ENCODE peak calls at places on chromosomes 11 and 22, in nine cellular contexts. E, M, N, R, O, T, A, W and J are unnamed samples.

GRCh38 chr11:46560300-46561025 is 33.4 kb downstream of the AMBRA1 start:
- DNase-seq in E (no peak), M (peak; percentile 8), N (no peak), R (peak; percentile 43), O (no peak), T (no peak), A (no peak), W (no peak), J (no peak)

GRCh38 chr22:43400449-43400848 is 11.4 kb upstream of the MPPED1 start:
- DNase-seq in E (no peak), M (no peak), N (no peak), R (no peak), O (no peak), T (no peak), A (no peak), W (no peak), J (no peak)

GRCh38 chr11:94132152-94132558 is 3.5 kb downstream of the PANX1 start:
- DNase-seq in E (no peak), M (no peak), N (no peak), R (peak; percentile 95), O (no peak), T (no peak), A (no peak), W (no peak), J (no peak)

GRCh38 chr11:111063711-111064110 is 181.8 kb upstream of the POU2AF2 start:
- DNase-seq in E (no peak), M (no peak), N (no peak), R (peak; percentile 40), O (no peak), T (peak; percentile 23), A (no peak), W (no peak), J (no peak)

GRCh38 chr22:25399649-25400151 is 164.8 kb upstream of the GRK3 start:
- DNase-seq in E (no peak), M (no peak), N (no peak), R (no peak), O (no peak), T (no peak), A (no peak), W (no peak), J (peak; percentile 24)

GRCh38 chr22:19126309-19126666 is 4.1 kb upstream of the DGCR2 start:
- DNase-seq in E (no peak), M (no peak), N (no peak), R (no peak), O (no peak), T (no peak), A (no peak), W (no peak), J (no peak)

GRCh38 chr11:110968348-110969062 is 256.3 kb upstream of the ARHGAP20 start:
- DNase-seq in E (no peak), M (no peak), N (no peak), R (no peak), O (no peak), T (no peak), A (no peak), W (no peak), J (no peak)

GRCh38 chr22:49975543-49976389 is 15.2 kb downstream of the PIM3 start:
- DNase-seq in E (no peak), M (peak; percentile 3), N (no peak), R (peak; percentile 28), O (peak; percentile 46), T (peak; percentile 52), A (no peak), W (peak; percentile 59), J (no peak)

GRCh38 chr11:68038718-68039525 is at the start of gene TCIRG1:
- DNase-seq in E (no peak), M (peak; percentile 40), N (no peak), R (peak; percentile 88), O (peak; percentile 61), T (peak; percentile 78), A (peak; percentile 35), W (peak; percentile 78), J (no peak)

GRCh38 chr22:23031795-23032194 is 38.5 kb upstream of the GNAZ start:
- DNase-seq in E (no peak), M (no peak), N (no peak), R (no peak), O (no peak), T (no peak), A (no peak), W (no peak), J (no peak)

GRCh38 chr11:118953265-118953664 is 2.8 kb upstream of the UPK2 start:
- DNase-seq in E (peak; percentile 58), M (no peak), N (no peak), R (peak; percentile 36), O (peak; percentile 44), T (peak; percentile 94), A (peak; percentile 82), W (no peak), J (peak; percentile 64)

GRCh38 chr11:60891103-60891741 is 15.2 kb downstream of the PRPF19 start:
- DNase-seq in E (no peak), M (no peak), N (no peak), R (no peak), O (no peak), T (no peak), A (no peak), W (no peak), J (no peak)

GRCh38 chr11:15942936-15943335 is 413.4 kb downstream of the SOX6 start:
- DNase-seq in E (no peak), M (no peak), N (no peak), R (no peak), O (no peak), T (no peak), A (no peak), W (no peak), J (no peak)

GRCh38 chr11:20154381-20154780 is 5.9 kb downstream of the DBX1 start:
- DNase-seq in E (no peak), M (no peak), N (no peak), R (peak; percentile 46), O (no peak), T (no peak), A (no peak), W (no peak), J (no peak)

GRCh38 chr11:95904009-95904650 is 19.8 kb downstream of the MTMR2 start:
- DNase-seq in E (no peak), M (no peak), N (no peak), R (no peak), O (no peak), T (peak; percentile 59), A (no peak), W (no peak), J (no peak)

GRCh38 chr11:71080239-71081097 is 171.9 kb downstream of the SHANK2 start:
- DNase-seq in E (peak; percentile 87), M (no peak), N (peak; percentile 1), R (peak; percentile 72), O (peak; percentile 81), T (peak; percentile 92), A (peak; percentile 75), W (peak; percentile 58), J (peak; percentile 49)

GRCh38 chr11:12680246-12680939 is 6.2 kb downstream of the TEAD1 start:
- DNase-seq in E (peak; percentile 70), M (no peak), N (peak; percentile 81), R (peak; percentile 92), O (peak; percentile 80), T (peak; percentile 96), A (peak; percentile 85), W (no peak), J (peak; percentile 76)

GRCh38 chr11:78000193-78000592 is 5.7 kb upstream of the INTS4 start:
- DNase-seq in E (peak; percentile 78), M (peak; percentile 43), N (peak; percentile 28), R (peak; percentile 81), O (peak; percentile 44), T (peak; percentile 66), A (no peak), W (no peak), J (peak; percentile 70)

GRCh38 chr22:38313384-38313955 is 3.8 kb downstream of the CSNK1E start:
- DNase-seq in E (no peak), M (no peak), N (peak; percentile 70), R (peak; percentile 99), O (no peak), T (peak; percentile 39), A (no peak), W (no peak), J (no peak)

GRCh38 chr11:102577182-102577581 is 46.6 kb upstream of the MMP7 start:
- DNase-seq in E (no peak), M (no peak), N (no peak), R (peak; percentile 34), O (no peak), T (no peak), A (no peak), W (no peak), J (no peak)

GRCh38 chr11:101456812-101457211 is 127.0 kb downstream of the TRPC6 start:
- DNase-seq in E (no peak), M (no peak), N (no peak), R (peak; percentile 58), O (no peak), T (no peak), A (no peak), W (no peak), J (no peak)

GRCh38 chr11:68966894-68967780 is 13.6 kb downstream of the MRGPRD start:
- DNase-seq in E (no peak), M (no peak), N (no peak), R (no peak), O (no peak), T (no peak), A (no peak), W (peak; percentile 22), J (no peak)

GRCh38 chr22:39431216-39431801 is 25.5 kb upstream of the MGAT3 start:
- DNase-seq in E (no peak), M (no peak), N (no peak), R (no peak), O (no peak), T (no peak), A (no peak), W (peak; percentile 61), J (no peak)

GRCh38 chr11:118180300-118180703 is 3.9 kb upstream of the SCN2B start:
- DNase-seq in E (no peak), M (no peak), N (no peak), R (peak; percentile 56), O (peak; percentile 54), T (peak; percentile 76), A (peak; percentile 60), W (no peak), J (peak; percentile 56)

GRCh38 chr11:11706022-11706421 is 84.2 kb upstream of the GALNT18 start:
- DNase-seq in E (no peak), M (no peak), N (no peak), R (peak; percentile 27), O (no peak), T (no peak), A (no peak), W (no peak), J (no peak)

GRCh38 chr11:68654978-68655377 is 29.4 kb upstream of the GAL start:
- DNase-seq in E (no peak), M (no peak), N (no peak), R (no peak), O (no peak), T (no peak), A (no peak), W (no peak), J (no peak)

GRCh38 chr11:8597182-8597581 is 3.2 kb upstream of the STK33 start:
- DNase-seq in E (no peak), M (no peak), N (no peak), R (peak; percentile 46), O (no peak), T (no peak), A (no peak), W (no peak), J (no peak)

GRCh38 chr11:79942071-79942470 is 501.2 kb upstream of the TENM4 start:
- DNase-seq in E (no peak), M (no peak), N (no peak), R (peak; percentile 2), O (no peak), T (no peak), A (no peak), W (no peak), J (no peak)

GRCh38 chr22:19518568-19519030 is 5.6 kb downstream of the CLDN5 start:
- DNase-seq in E (no peak), M (no peak), N (no peak), R (no peak), O (no peak), T (no peak), A (no peak), W (peak; percentile 51), J (no peak)

GRCh38 chr11:112871909-112872511 is 89.2 kb upstream of the NCAM1 start:
- DNase-seq in E (peak; percentile 91), M (no peak), N (no peak), R (no peak), O (no peak), T (no peak), A (no peak), W (no peak), J (peak; percentile 76)

GRCh38 chr11:18522388-18522787 is 4.4 kb downstream of the TSG101 start:
- DNase-seq in E (no peak), M (no peak), N (no peak), R (peak; percentile 34), O (no peak), T (peak; percentile 9), A (no peak), W (no peak), J (no peak)